ENCODE peak calls at places on chromosomes 3 and 15, in six cellular contexts. V is Calu3; R is T-helper 2 cell treated with Interferon-gamma antibody and Interleukin-4, amounts not matched to agents 5 μg/mL and 100 μg/mL, for 36 hours; H is PC-9; S is neural progenitor cell; X is SK-MEL-5. P is an unnamed sample.

GRCh38 chr3:49358884-49359225 is 702 bp upstream of the GPX1 start:
- DNase-seq in V (no peak), R (no peak), H (no peak), S (no peak), X (no peak), P (no peak)

GRCh38 chr3:184282941-184283340 is 7.1 kb downstream of the ECE2 start:
- DNase-seq in V (no peak), R (no peak), H (no peak), S (no peak), X (no peak), P (no peak)

GRCh38 chr3:115071611-115072010 is 75.5 kb downstream of the ZBTB20 start:
- DNase-seq in V (no peak), R (no peak), H (no peak), S (peak; percentile 8), X (no peak), P (no peak)

GRCh38 chr3:69082805-69083204 is 1.9 kb upstream of the ARL6IP5 start:
- DNase-seq in V (peak; percentile 20), R (peak; percentile 86), H (no peak), S (no peak), X (peak; percentile 71), P (peak; percentile 37)

GRCh38 chr15:66249623-66250174 is 3.9 kb downstream of the MEGF11 start:
- DNase-seq in V (no peak), R (no peak), H (no peak), S (no peak), X (no peak), P (no peak)

GRCh38 chr3:48023377-48023776 is 7.2 kb upstream of the MAP4 start:
- DNase-seq in V (no peak), R (no peak), H (no peak), S (no peak), X (peak; percentile 91), P (no peak)

GRCh38 chr3:78762121-78762520 is 1005.7 kb downstream of the ROBO1 start:
- DNase-seq in V (no peak), R (no peak), H (no peak), S (no peak), X (no peak), P (no peak)

GRCh38 chr3:183822631-183823030 is 2.7 kb downstream of the MAP6D1 start:
- DNase-seq in V (no peak), R (no peak), H (no peak), S (peak; percentile 79), X (no peak), P (no peak)

GRCh38 chr3:65953881-65954733 is 84.6 kb downstream of the MAGI1 start:
- DNase-seq in V (peak; percentile 87), R (no peak), H (no peak), S (no peak), X (no peak), P (peak; percentile 67)

GRCh38 chr3:188578579-188579363 is 424.8 kb downstream of the LPP start:
- DNase-seq in V (no peak), R (no peak), H (no peak), S (no peak), X (no peak), P (no peak)

GRCh38 chr15:58475573-58476524 is 44.1 kb downstream of the LIPC start:
- DNase-seq in V (no peak), R (no peak), H (peak; percentile 52), S (peak; percentile 86), X (peak; percentile 52), P (peak; percentile 31)

GRCh38 chr3:177563792-177564191 is 366.5 kb upstream of the TBL1XR1 start:
- DNase-seq in V (no peak), R (no peak), H (no peak), S (no peak), X (no peak), P (no peak)

GRCh38 chr15:101528917-101529299 is 39.4 kb upstream of the PCSK6 start:
- DNase-seq in V (no peak), R (no peak), H (no peak), S (no peak), X (no peak), P (peak; percentile 38)

GRCh38 chr15:52481915-52482314 is 46.8 kb downstream of the MYO5A start:
- DNase-seq in V (no peak), R (peak; percentile 48), H (no peak), S (no peak), X (peak; percentile 63), P (peak; percentile 87)

GRCh38 chr3:139110072-139110830 is 65.6 kb upstream of the PRR23C start:
- DNase-seq in V (no peak), R (no peak), H (no peak), S (no peak), X (no peak), P (no peak)

GRCh38 chr15:82044373-82045178 is 1.2 kb downstream of the MEX3B start:
- DNase-seq in V (no peak), R (peak; percentile 17), H (no peak), S (peak; percentile 84), X (peak; percentile 12), P (no peak)

GRCh38 chr15:92346063-92346462 is 47.6 kb upstream of the ST8SIA2 start:
- DNase-seq in V (no peak), R (no peak), H (no peak), S (peak; percentile 77), X (no peak), P (no peak)

GRCh38 chr3:27368831-27369607 is at the start of gene NEK10:
- DNase-seq in V (peak; percentile 94), R (peak; percentile 89), H (peak; percentile 62), S (peak; percentile 97), X (peak; percentile 94), P (peak; percentile 82)

GRCh38 chr3:55267206-55267930 is 219.7 kb downstream of the WNT5A start:
- DNase-seq in V (no peak), R (no peak), H (no peak), S (no peak), X (no peak), P (no peak)

P was measured in SW480.